ENCODE peak calls at places on chromosomes 1 and 21, in six cellular contexts. Y is H9, F is occipital lobe, I is left lung, R is HT-29, B is amniotic stem cell. C is an unnamed sample.

GRCh38 chr1:18475234-18475633 is 5.5 kb upstream of the KLHDC7A start:
- DNase-seq in Y (no peak), F (no peak), I (no peak), R (no peak), B (no peak), C (no peak)

GRCh38 chr1:30132602-30133271 is 590.6 kb downstream of the MATN1 start:
- DNase-seq in Y (no peak), F (no peak), I (no peak), R (no peak), B (no peak), C (no peak)

GRCh38 chr1:5744911-5745431 is 247.3 kb downstream of the NPHP4 start:
- DNase-seq in Y (peak), F (peak), I (peak), R (no peak), B (no peak), C (no peak)

GRCh38 chr1:93619507-93620168 is 62.0 kb downstream of the BCAR3 start:
- DNase-seq in Y (no peak), F (no peak), I (no peak), R (peak), B (no peak), C (no peak)

GRCh38 chr21:45930231-45930760 is 51.3 kb upstream of the COL6A1 start:
- DNase-seq in Y (no peak), F (no peak), I (peak), R (no peak), B (no peak), C (no peak)

GRCh38 chr1:11563560-11564069 is 84.7 kb downstream of the DISP3 start:
- DNase-seq in Y (no peak), F (no peak), I (no peak), R (no peak), B (no peak), C (no peak)

GRCh38 chr1:23020731-23021130 is 1.5 kb downstream of the KDM1A start:
- DNase-seq in Y (no peak), F (no peak), I (no peak), R (peak), B (no peak), C (no peak)

GRCh38 chr1:232923739-232924386 is 26.5 kb upstream of the NTPCR start:
- DNase-seq in Y (no peak), F (no peak), I (no peak), R (no peak), B (no peak), C (no peak)

GRCh38 chr1:183566026-183566425 is 24.2 kb downstream of the NCF2 start:
- DNase-seq in Y (no peak), F (no peak), I (no peak), R (no peak), B (no peak), C (no peak)